ENCODE peak calls at places on chromosomes 11 and 22, in seven cellular contexts. N, B, Z, J, F, A and G are unnamed samples.

GRCh38 chr11:17013548-17014320 is 480 bp downstream of the PLEKHA7 start:
- DNase-seq in B (no peak), F (peak), J (peak), Z (no peak), A (peak), N (peak), G (no peak)

GRCh38 chr11:43842021-43842420 is 38.6 kb upstream of the ALKBH3 start:
- DNase-seq in N (no peak), J (no peak), F (no peak), Z (no peak), B (no peak), A (no peak), G (no peak)

GRCh38 chr11:129291556-129291955 is 84.1 kb upstream of the BARX2 start:
- DNase-seq in J (no peak), Z (no peak), F (no peak), A (no peak), B (no peak), N (no peak), G (no peak)

GRCh38 chr22:49979587-49980264 is 19.2 kb downstream of the PIM3 start:
- DNase-seq in A (peak), Z (peak), J (peak), N (no peak), F (no peak), B (no peak), G (no peak)

GRCh38 chr22:50701428-50702154 is 29.0 kb downstream of the SHANK3 start:
- DNase-seq in A (no peak), Z (no peak), B (no peak), N (no peak), J (no peak), F (no peak), G (no peak)

GRCh38 chr11:2724653-2725366 is 25.0 kb upstream of the KCNQ1OT1 start:
- DNase-seq in F (no peak), Z (no peak), N (no peak), B (no peak), A (no peak), J (no peak), G (no peak)

GRCh38 chr11:133901999-133902398 is 54.8 kb downstream of the IGSF9B start:
- DNase-seq in N (no peak), F (no peak), Z (no peak), B (no peak), J (no peak), A (no peak), G (no peak)

GRCh38 chr22:43666511-43666910 is 145.6 kb downstream of the EFCAB6 start:
- DNase-seq in Z (no peak), F (no peak), B (no peak), N (no peak), J (no peak), A (no peak), G (no peak)

GRCh38 chr11:1939006-1939626 is 8.0 kb upstream of the MRPL23 start:
- DNase-seq in N (peak), F (peak), A (no peak), J (no peak), B (no peak), Z (no peak), G (no peak)

DNA sequence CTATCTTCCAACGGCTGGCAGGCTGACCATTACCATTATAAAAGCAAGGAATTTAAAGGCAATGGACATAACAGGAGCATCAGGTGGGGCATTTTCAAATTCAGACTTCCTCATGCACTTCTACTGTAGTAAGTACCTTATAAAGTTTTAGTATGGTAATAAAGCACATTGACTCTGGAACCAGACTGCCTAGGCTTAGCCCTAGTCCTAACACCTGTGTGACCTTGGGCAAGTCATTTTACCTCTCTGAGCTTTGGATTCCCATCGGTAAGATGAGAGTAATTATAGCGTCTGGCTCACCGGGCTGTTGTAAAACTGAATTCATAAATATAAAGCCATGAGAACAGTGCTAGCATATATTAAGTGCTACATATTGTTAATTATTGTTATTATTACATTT is 69.2 kb upstream of the OLFML1 start:
- DNase-seq in J (no peak), A (no peak), B (no peak), Z (no peak), N (no peak), F (no peak), G (no peak)
- TF ChIP-seq POLR2AphosphoS5 in J (no peak), A (no peak), B (no peak), Z (no peak), N (no peak), F (no peak), G (no peak)

GRCh38 chr22:24803064-24803542 is 2.9 kb upstream of the SGSM1 start:
- DNase-seq in F (peak), Z (peak), A (peak), J (peak), N (no peak), B (peak), G (peak)

GRCh38 chr22:24807284-24807950 is 1.4 kb downstream of the SGSM1 start:
- DNase-seq in J (peak), F (no peak), Z (no peak), A (no peak), N (no peak), B (no peak), G (no peak)

GRCh38 chr22:24809331-24809730 is 3.3 kb downstream of the SGSM1 start:
- DNase-seq in Z (no peak), N (no peak), B (no peak), J (no peak), A (peak), F (no peak), G (no peak)

GRCh38 chr22:24806663-24807001 is 621 bp downstream of the SGSM1 start:
- DNase-seq in B (no peak), Z (no peak), N (no peak), F (no peak), A (no peak), J (peak), G (no peak)

GRCh38 chr22:24805790-24806662 is at the start of gene SGSM1:
- DNase-seq in N (peak), A (peak), F (peak), B (peak), Z (peak), J (peak), G (no peak)
- TF ChIP-seq POLR2AphosphoS5 in N (peak), A (no peak), F (no peak), B (no peak), Z (no peak), J (peak), G (no peak)

DNA sequence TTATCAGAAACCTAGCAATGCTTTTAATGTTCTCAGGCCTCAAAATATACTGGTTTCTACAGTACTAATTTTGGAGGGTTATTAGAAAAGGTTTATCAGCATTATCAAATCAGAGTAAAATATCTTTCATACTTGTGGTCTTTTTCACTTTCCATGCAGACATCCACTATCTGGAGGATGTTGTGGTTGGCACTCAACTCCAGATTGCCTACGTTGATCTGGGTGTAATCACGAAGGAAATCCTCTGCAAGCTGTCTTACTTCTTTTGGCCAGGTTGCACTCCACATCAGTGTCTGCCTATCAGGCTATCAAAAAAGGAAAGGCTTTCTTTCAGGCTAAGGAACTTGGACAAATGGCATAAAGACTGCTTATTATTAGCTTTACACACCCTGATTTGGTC is 11.6 kb downstream of the DDX17 start:
- DNase-seq in F (no peak), B (no peak), J (no peak), N (no peak), Z (no peak), A (no peak), G (no peak)
- TF ChIP-seq POLR2AphosphoS5 in F (no peak), B (no peak), J (no peak), N (no peak), Z (no peak), A (no peak), G (no peak)

DNA sequence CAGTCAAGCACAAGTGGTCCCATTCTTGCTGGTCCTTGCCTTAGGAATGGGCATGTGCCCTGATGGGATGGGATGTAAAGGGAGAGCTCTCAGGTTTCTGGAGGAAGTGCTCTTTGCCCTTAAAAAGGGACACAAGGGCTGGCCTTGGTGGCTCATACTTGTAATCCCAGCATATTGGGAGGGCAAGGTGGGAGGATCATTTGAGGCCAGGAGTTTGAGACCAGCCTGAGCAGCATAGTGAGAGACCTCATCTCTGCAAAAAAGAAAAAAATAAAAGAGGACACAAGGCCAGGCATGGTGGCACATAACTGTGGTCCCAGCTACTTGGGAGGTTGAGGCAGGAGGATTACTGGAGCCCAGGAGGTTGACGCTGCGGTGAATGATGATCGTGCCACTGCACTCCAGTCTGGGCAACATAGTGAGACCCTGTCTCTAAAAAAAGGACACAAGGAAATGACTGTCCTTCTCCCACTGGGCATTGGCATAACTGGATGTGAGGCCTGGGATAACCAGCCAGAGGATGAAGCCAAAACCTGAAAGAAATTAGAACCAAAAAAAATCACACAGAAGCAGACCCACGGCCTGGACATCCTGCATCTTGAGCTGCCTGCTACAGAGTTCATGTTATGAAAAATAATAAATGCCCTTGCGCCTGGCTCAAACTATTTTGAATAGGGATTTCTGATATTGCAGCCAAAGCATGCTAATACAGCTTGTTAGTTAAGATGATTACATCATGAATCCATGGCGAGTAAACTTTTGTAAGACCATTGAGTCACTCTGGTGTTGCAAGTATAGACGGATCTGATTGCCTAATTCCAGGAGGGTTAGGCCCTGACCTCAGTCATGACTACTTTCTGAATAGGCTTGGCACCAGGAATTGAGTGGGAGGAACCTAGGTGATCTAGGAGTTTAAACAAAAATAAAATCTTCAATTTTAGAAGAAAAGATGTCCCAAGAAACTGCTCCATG is 12.9 kb upstream of the CRKL start:
- DNase-seq in F (no peak), A (no peak), J (no peak), B (peak), N (no peak), Z (no peak), G (peak)
- TF ChIP-seq POLR2AphosphoS5 in F (no peak), A (no peak), J (no peak), B (peak), N (peak), Z (no peak), G (no peak)